ENCODE peak calls at places on chromosomes 3 and 15, in five cellular contexts. One of them, this sample, is unnamed.

GRCh38 chr15:83164409-83165404 is 42.9 kb downstream of the HDGFL3 start:
- DNase-seq in Peyer's patch: no peak
- DNase-seq in astrocyte: peak
- DNase-seq in sigmoid colon: no peak
- DNase-seq in brain microvascular endothelial cell: no peak
- DNase-seq in this sample: no peak

GRCh38 chr3:106566277-106566676 is 697.5 kb upstream of the CBLB start:
- DNase-seq in Peyer's patch: no peak
- DNase-seq in astrocyte: no peak
- DNase-seq in sigmoid colon: no peak
- DNase-seq in brain microvascular endothelial cell: no peak
- DNase-seq in this sample: no peak

GRCh38 chr3:156132313-156132712 is 11.9 kb downstream of the KCNAB1 start:
- DNase-seq in Peyer's patch: no peak
- DNase-seq in astrocyte: no peak
- DNase-seq in sigmoid colon: no peak
- DNase-seq in brain microvascular endothelial cell: no peak
- DNase-seq in this sample: no peak

GRCh38 chr3:32319607-32320006 is 72.0 kb upstream of the CMTM7 start:
- DNase-seq in Peyer's patch: no peak
- DNase-seq in astrocyte: no peak
- DNase-seq in sigmoid colon: no peak
- DNase-seq in brain microvascular endothelial cell: no peak
- DNase-seq in this sample: no peak

GRCh38 chr3:116394365-116394764 is 50.9 kb downstream of the LSAMP start:
- DNase-seq in Peyer's patch: no peak
- DNase-seq in astrocyte: peak
- DNase-seq in sigmoid colon: no peak
- DNase-seq in brain microvascular endothelial cell: no peak
- DNase-seq in this sample: no peak

GRCh38 chr3:61804782-61805181 is 243.4 kb downstream of the PTPRG start:
- DNase-seq in Peyer's patch: no peak
- DNase-seq in astrocyte: no peak
- DNase-seq in sigmoid colon: no peak
- DNase-seq in brain microvascular endothelial cell: no peak
- DNase-seq in this sample: no peak

GRCh38 chr15:77454956-77455355 is 34.3 kb downstream of the HMG20A start:
- DNase-seq in Peyer's patch: no peak
- DNase-seq in astrocyte: no peak
- DNase-seq in sigmoid colon: no peak
- DNase-seq in brain microvascular endothelial cell: no peak
- DNase-seq in this sample: no peak

GRCh38 chr3:111277226-111277625 is 205.6 kb downstream of the NECTIN3 start:
- DNase-seq in Peyer's patch: no peak
- DNase-seq in astrocyte: peak
- DNase-seq in sigmoid colon: no peak
- DNase-seq in brain microvascular endothelial cell: peak
- DNase-seq in this sample: no peak

GRCh38 chr3:11717301-11717700 is 73.6 kb upstream of the VGLL4 start:
- DNase-seq in Peyer's patch: no peak
- DNase-seq in astrocyte: no peak
- DNase-seq in sigmoid colon: no peak
- DNase-seq in brain microvascular endothelial cell: peak
- DNase-seq in this sample: no peak

GRCh38 chr3:94071713-94072284 is 8.9 kb downstream of the NSUN3 start:
- DNase-seq in Peyer's patch: no peak
- DNase-seq in astrocyte: no peak
- DNase-seq in sigmoid colon: no peak
- DNase-seq in brain microvascular endothelial cell: no peak
- DNase-seq in this sample: no peak

GRCh38 chr3:14297784-14298236 is 104.6 kb upstream of the SLC6A6 start:
- DNase-seq in Peyer's patch: no peak
- DNase-seq in astrocyte: peak
- DNase-seq in sigmoid colon: peak
- DNase-seq in brain microvascular endothelial cell: no peak
- DNase-seq in this sample: peak

GRCh38 chr3:13579089-13579488 is 30.2 kb downstream of the FBLN2 start:
- DNase-seq in Peyer's patch: no peak
- DNase-seq in astrocyte: peak
- DNase-seq in sigmoid colon: no peak
- DNase-seq in brain microvascular endothelial cell: peak
- DNase-seq in this sample: no peak

GRCh38 chr3:159208080-159208479 is 406.2 kb downstream of the MFSD1 start:
- DNase-seq in Peyer's patch: no peak
- DNase-seq in astrocyte: peak
- DNase-seq in sigmoid colon: no peak
- DNase-seq in brain microvascular endothelial cell: no peak
- DNase-seq in this sample: no peak

GRCh38 chr3:159170436-159171003 is 368.7 kb downstream of the MFSD1 start:
- DNase-seq in Peyer's patch: no peak
- DNase-seq in astrocyte: peak
- DNase-seq in sigmoid colon: no peak
- DNase-seq in brain microvascular endothelial cell: no peak
- DNase-seq in this sample: no peak

GRCh38 chr15:56524915-56525314 is 60.0 kb upstream of the MNS1 start:
- DNase-seq in Peyer's patch: no peak
- DNase-seq in astrocyte: peak
- DNase-seq in sigmoid colon: no peak
- DNase-seq in brain microvascular endothelial cell: peak
- DNase-seq in this sample: no peak

GRCh38 chr3:123188058-123188457 is 13.7 kb upstream of the SEC22A start:
- DNase-seq in Peyer's patch: no peak
- DNase-seq in astrocyte: no peak
- DNase-seq in sigmoid colon: no peak
- DNase-seq in brain microvascular endothelial cell: no peak
- DNase-seq in this sample: no peak

GRCh38 chr15:66704019-66704782 is 2.2 kb downstream of the SMAD6 start:
- DNase-seq in Peyer's patch: peak
- DNase-seq in astrocyte: no peak
- DNase-seq in sigmoid colon: no peak
- DNase-seq in brain microvascular endothelial cell: no peak
- DNase-seq in this sample: no peak

GRCh38 chr3:149706905-149707304 is 45.4 kb downstream of the COMMD2 start:
- DNase-seq in Peyer's patch: no peak
- DNase-seq in astrocyte: no peak
- DNase-seq in sigmoid colon: no peak
- DNase-seq in brain microvascular endothelial cell: no peak
- DNase-seq in this sample: no peak

GRCh38 chr3:114376091-114376490 is 82.3 kb downstream of the TIGIT start:
- DNase-seq in Peyer's patch: no peak
- DNase-seq in astrocyte: no peak
- DNase-seq in sigmoid colon: no peak
- DNase-seq in brain microvascular endothelial cell: no peak
- DNase-seq in this sample: peak

GRCh38 chr3:114378760-114379159 is 84.9 kb downstream of the TIGIT start:
- DNase-seq in Peyer's patch: no peak
- DNase-seq in astrocyte: no peak
- DNase-seq in sigmoid colon: no peak
- DNase-seq in brain microvascular endothelial cell: no peak
- DNase-seq in this sample: no peak

GRCh38 chr3:114374433-114374832 is 80.6 kb downstream of the TIGIT start:
- DNase-seq in Peyer's patch: no peak
- DNase-seq in astrocyte: no peak
- DNase-seq in sigmoid colon: no peak
- DNase-seq in brain microvascular endothelial cell: no peak
- DNase-seq in this sample: no peak

GRCh38 chr3:114377426-114377825 is 83.6 kb downstream of the TIGIT start:
- DNase-seq in Peyer's patch: no peak
- DNase-seq in astrocyte: no peak
- DNase-seq in sigmoid colon: no peak
- DNase-seq in brain microvascular endothelial cell: no peak
- DNase-seq in this sample: no peak

GRCh38 chr3:114376516-114376915 is 82.7 kb downstream of the TIGIT start:
- DNase-seq in Peyer's patch: no peak
- DNase-seq in astrocyte: no peak
- DNase-seq in sigmoid colon: no peak
- DNase-seq in brain microvascular endothelial cell: no peak
- DNase-seq in this sample: no peak
- H3K27ac ChIP-seq in Peyer's patch: no peak
- H3K27ac ChIP-seq in astrocyte: no peak
- H3K27ac ChIP-seq in sigmoid colon: no peak
- H3K27ac ChIP-seq in brain microvascular endothelial cell: no peak
- H3K27ac ChIP-seq in this sample: no peak

GRCh38 chr3:176190755-176191154 is 1006.5 kb downstream of the TBL1XR1 start:
- DNase-seq in Peyer's patch: no peak
- DNase-seq in astrocyte: no peak
- DNase-seq in sigmoid colon: no peak
- DNase-seq in brain microvascular endothelial cell: no peak
- DNase-seq in this sample: no peak

GRCh38 chr3:176193032-176193698 is 1004.1 kb downstream of the TBL1XR1 start:
- DNase-seq in Peyer's patch: no peak
- DNase-seq in astrocyte: no peak
- DNase-seq in sigmoid colon: no peak
- DNase-seq in brain microvascular endothelial cell: no peak
- DNase-seq in this sample: no peak
- H3K4me3 ChIP-seq in Peyer's patch: no peak
- H3K4me3 ChIP-seq in astrocyte: no peak
- H3K4me3 ChIP-seq in sigmoid colon: no peak
- H3K4me3 ChIP-seq in brain microvascular endothelial cell: no peak
- H3K4me3 ChIP-seq in this sample: no peak

GRCh38 chr15:88878720-88879184 is 16.6 kb downstream of the HAPLN3 start:
- DNase-seq in Peyer's patch: no peak
- DNase-seq in astrocyte: no peak
- DNase-seq in sigmoid colon: no peak
- DNase-seq in brain microvascular endothelial cell: peak
- DNase-seq in this sample: no peak

GRCh38 chr15:88882745-88883144 is 12.6 kb downstream of the HAPLN3 start:
- DNase-seq in Peyer's patch: no peak
- DNase-seq in astrocyte: peak
- DNase-seq in sigmoid colon: no peak
- DNase-seq in brain microvascular endothelial cell: peak
- DNase-seq in this sample: no peak

GRCh38 chr15:88881781-88882180 is 13.6 kb downstream of the HAPLN3 start:
- DNase-seq in Peyer's patch: no peak
- DNase-seq in astrocyte: no peak
- DNase-seq in sigmoid colon: no peak
- DNase-seq in brain microvascular endothelial cell: no peak
- DNase-seq in this sample: no peak

GRCh38 chr15:88877906-88878305 is 17.4 kb downstream of the HAPLN3 start:
- DNase-seq in Peyer's patch: no peak
- DNase-seq in astrocyte: no peak
- DNase-seq in sigmoid colon: no peak
- DNase-seq in brain microvascular endothelial cell: no peak
- DNase-seq in this sample: no peak

GRCh38 chr15:88880944-88881740 is 14.2 kb downstream of the HAPLN3 start:
- DNase-seq in Peyer's patch: no peak
- DNase-seq in astrocyte: no peak
- DNase-seq in sigmoid colon: no peak
- DNase-seq in brain microvascular endothelial cell: no peak
- DNase-seq in this sample: no peak
- H3K27ac ChIP-seq in Peyer's patch: no peak
- H3K27ac ChIP-seq in astrocyte: no peak
- H3K27ac ChIP-seq in sigmoid colon: no peak
- H3K27ac ChIP-seq in brain microvascular endothelial cell: no peak
- H3K27ac ChIP-seq in this sample: no peak

GRCh38 chr3:72811551-72811950 is 36.7 kb downstream of the SHQ1 start:
- DNase-seq in Peyer's patch: no peak
- DNase-seq in astrocyte: no peak
- DNase-seq in sigmoid colon: no peak
- DNase-seq in brain microvascular endothelial cell: no peak
- DNase-seq in this sample: no peak
- H3K4me3 ChIP-seq in Peyer's patch: no peak
- H3K4me3 ChIP-seq in astrocyte: no peak
- H3K4me3 ChIP-seq in sigmoid colon: no peak
- H3K4me3 ChIP-seq in brain microvascular endothelial cell: no peak
- H3K4me3 ChIP-seq in this sample: no peak

DNA sequence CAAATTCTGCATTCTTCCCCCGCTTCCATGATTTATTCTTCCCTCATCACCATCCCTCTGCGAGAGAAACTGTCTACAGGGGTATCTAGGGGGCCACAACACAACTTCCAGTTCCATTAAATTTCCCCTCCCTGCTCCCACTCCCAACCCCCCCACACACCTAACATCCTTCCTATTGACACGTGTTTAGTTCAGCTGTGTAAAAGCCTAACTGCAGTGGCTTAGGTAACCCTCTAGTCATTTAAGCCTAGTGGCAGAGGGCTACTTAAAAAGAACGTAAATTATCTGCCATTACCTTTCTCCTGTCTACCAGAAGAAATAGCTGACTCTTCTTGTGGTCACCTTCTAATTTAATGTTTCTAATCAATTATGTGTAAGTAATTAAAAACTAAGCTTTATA is 56.3 kb downstream of the ZNF148 start:
- DNase-seq in Peyer's patch: no peak
- DNase-seq in astrocyte: no peak
- DNase-seq in sigmoid colon: no peak
- DNase-seq in brain microvascular endothelial cell: no peak
- DNase-seq in this sample: no peak
- H3K27ac ChIP-seq in Peyer's patch: no peak
- H3K27ac ChIP-seq in astrocyte: no peak
- H3K27ac ChIP-seq in sigmoid colon: no peak
- H3K27ac ChIP-seq in brain microvascular endothelial cell: no peak
- H3K27ac ChIP-seq in this sample: no peak

This sample was measured in uterus.